ENCODE peak calls at places on chromosomes 6 and 20, in five cellular contexts. I, V, D, Y and G are unnamed samples.

GRCh38 chr20:44970243-44970757 is 4.0 kb downstream of the STK4 start:
- DNase-seq in I (no peak), D (no peak), V (peak; percentile 24), Y (no peak), G (no peak)

GRCh38 chr6:105780146-105780860 is 305.8 kb upstream of the PRDM1 start:
- DNase-seq in V (peak; percentile 73), D (no peak), I (no peak), Y (no peak), G (no peak)

GRCh38 chr20:32289661-32290431 is 12.4 kb downstream of the KIF3B start:
- DNase-seq in Y (no peak), D (peak; percentile 85), I (peak; percentile 46), V (no peak), G (peak; percentile 27)

GRCh38 chr6:1724124-1724523 is 114.4 kb downstream of the FOXC1 start:
- DNase-seq in V (no peak), I (no peak), D (no peak), Y (no peak), G (no peak)

GRCh38 chr20:2468581-2469407 is 1.8 kb downstream of the SNRPB start:
- DNase-seq in D (no peak), Y (no peak), I (no peak), V (peak; percentile 29), G (no peak)

GRCh38 chr6:14658909-14659561 is 541.5 kb downstream of the CD83 start:
- DNase-seq in D (peak; percentile 38), Y (no peak), V (peak; percentile 83), I (no peak), G (no peak)

GRCh38 chr6:161684721-161685120 is 410.9 kb upstream of the AGPAT4 start:
- DNase-seq in V (no peak), Y (no peak), I (no peak), D (no peak), G (no peak)

GRCh38 chr20:46552460-46553420 is 2.3 kb upstream of the OCSTAMP start:
- DNase-seq in Y (no peak), D (no peak), V (no peak), I (no peak), G (no peak)

GRCh38 chr20:31568041-31568731 is 36.9 kb upstream of the ID1 start:
- DNase-seq in Y (no peak), I (no peak), V (peak; percentile 36), D (no peak), G (no peak)

GRCh38 chr6:159267165-159267564 is 98.0 kb downstream of the FNDC1 start:
- DNase-seq in I (no peak), V (no peak), Y (no peak), D (no peak), G (peak; percentile 23)

GRCh38 chr20:17394411-17394810 is 136.8 kb downstream of the BFSP1 start:
- DNase-seq in D (no peak), V (no peak), I (no peak), Y (no peak), G (no peak)

GRCh38 chr6:13472099-13472498 is 15.3 kb downstream of the GFOD1 start:
- DNase-seq in V (peak; percentile 30), Y (no peak), D (no peak), I (no peak), G (no peak)

GRCh38 chr20:57399587-57400261 is 8.5 kb downstream of the RBM38 start:
- DNase-seq in Y (peak; percentile 15), V (peak; percentile 16), D (peak; percentile 41), I (peak; percentile 53), G (no peak)

GRCh38 chr6:56899753-56900152 is 55.2 kb upstream of the BEND6 start:
- DNase-seq in V (no peak), I (no peak), D (no peak), Y (no peak), G (no peak)
- H3K4me3 ChIP-seq in V (no peak overlapping the region), I (no peak overlapping the region), D (no peak overlapping the region), Y (no peak overlapping the region), G (no peak overlapping the region)

GRCh38 chr6:4253604-4254211 is 118.3 kb upstream of the ECI2 start:
- DNase-seq in D (peak; percentile 49), Y (peak; percentile 56), V (peak; percentile 83), I (peak; percentile 32), G (peak; percentile 64)
- TF ChIP-seq POLR2A in D (no peak), Y (no peak), V (no peak), I (no peak), G (no peak)

DNA sequence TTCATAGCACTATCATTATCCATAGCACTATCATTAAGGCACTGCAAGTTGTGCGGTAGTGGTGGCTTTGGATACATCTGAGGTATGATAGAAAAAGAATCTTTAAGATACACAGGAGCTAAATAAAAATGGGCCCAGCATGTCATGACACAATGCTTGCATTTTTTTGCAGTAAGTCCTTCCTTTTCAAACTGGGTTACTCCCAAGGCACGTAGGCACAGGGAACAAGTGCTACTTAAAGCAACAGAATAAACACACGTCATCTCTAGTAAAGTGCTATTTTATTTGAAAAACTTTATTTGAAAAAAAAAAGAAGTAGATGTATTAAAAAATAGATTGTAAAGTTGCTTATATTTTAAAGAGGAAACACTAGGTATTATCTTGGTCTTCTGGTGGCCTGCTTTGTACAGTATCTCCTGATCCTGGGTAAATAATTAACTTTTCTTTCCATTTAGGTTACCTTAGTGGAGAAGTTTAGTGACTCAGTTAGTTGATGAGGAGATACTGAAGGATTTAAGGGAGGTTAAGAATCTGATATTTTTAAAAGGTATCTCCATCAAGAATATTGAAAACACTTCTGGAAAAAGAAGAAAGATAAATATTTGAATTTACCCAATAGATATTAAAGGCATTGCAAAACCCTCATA is 129.6 kb downstream of the EDN1 start:
- DNase-seq in Y (no peak), D (no peak), V (peak; percentile 20), I (no peak), G (peak; percentile 11)
- H3K4me3 ChIP-seq in Y (no peak overlapping the region), D (no peak overlapping the region), V (no peak overlapping the region), I (no peak overlapping the region), G (no peak overlapping the region)

GRCh38 chr6:113855500-113856010 is 1.6 kb upstream of the MARCKS start:
- DNase-seq in D (no peak), I (no peak), Y (peak; percentile 19), V (peak; percentile 55), G (peak; percentile 16)

GRCh38 chr6:113858067-113858604 is 991 bp downstream of the MARCKS start:
- DNase-seq in I (peak; percentile 46), D (peak; percentile 53), V (peak; percentile 29), Y (peak; percentile 22), G (peak; percentile 49)

GRCh38 chr6:113857565-113858066 is 471 bp downstream of the MARCKS start:
- DNase-seq in Y (no peak), V (no peak), D (peak; percentile 35), I (peak; percentile 25), G (peak; percentile 27)

GRCh38 chr6:113856011-113856551 is 1.1 kb upstream of the MARCKS start:
- DNase-seq in D (peak; percentile 43), I (peak; percentile 29), V (peak; percentile 66), Y (no peak), G (peak; percentile 9)

GRCh38 chr6:113856571-113857564 is at the start of gene MARCKS:
- DNase-seq in Y (peak; percentile 65), D (peak; percentile 92), V (peak; percentile 92), I (peak; percentile 85), G (peak; percentile 81)
- TF ChIP-seq POLR2A in Y (no peak), D (peak; percentile 95), V (peak; percentile 82), I (no peak), G (peak; percentile 82)

GRCh38 chr6:32444433-32444832 is 4.7 kb downstream of the HLA-DRA start:
- DNase-seq in D (no peak), I (no peak), Y (no peak), V (no peak), G (no peak)
- H3K4me3 ChIP-seq in D (no peak overlapping the region), I (no peak overlapping the region), Y (no peak overlapping the region), V (no peak overlapping the region), G (no peak overlapping the region)

DNA sequence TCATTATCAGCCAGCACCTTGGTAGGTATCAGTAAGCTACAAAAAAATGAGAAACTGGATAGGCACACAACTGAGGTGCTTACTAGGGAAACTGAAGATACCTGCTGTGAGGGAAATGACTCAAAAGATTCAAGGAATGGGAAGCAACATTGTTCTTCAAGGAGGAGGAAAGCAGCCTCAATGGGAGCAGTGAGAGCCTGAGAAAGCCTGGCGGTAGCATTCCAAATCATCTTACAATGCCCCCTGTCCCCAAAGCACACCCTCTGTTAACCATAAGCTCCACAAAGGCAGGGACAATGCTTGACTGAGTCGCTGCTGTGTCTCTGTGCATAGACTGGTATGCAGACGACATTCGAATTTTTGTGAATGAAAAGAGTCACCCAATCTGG is 10.6 kb downstream of the PKHD1 start:
- DNase-seq in Y (no peak), V (no peak), D (no peak), I (no peak), G (no peak)
- TF ChIP-seq POLR2A in Y (no peak), V (no peak), D (no peak), I (no peak), G (no peak)

DNA sequence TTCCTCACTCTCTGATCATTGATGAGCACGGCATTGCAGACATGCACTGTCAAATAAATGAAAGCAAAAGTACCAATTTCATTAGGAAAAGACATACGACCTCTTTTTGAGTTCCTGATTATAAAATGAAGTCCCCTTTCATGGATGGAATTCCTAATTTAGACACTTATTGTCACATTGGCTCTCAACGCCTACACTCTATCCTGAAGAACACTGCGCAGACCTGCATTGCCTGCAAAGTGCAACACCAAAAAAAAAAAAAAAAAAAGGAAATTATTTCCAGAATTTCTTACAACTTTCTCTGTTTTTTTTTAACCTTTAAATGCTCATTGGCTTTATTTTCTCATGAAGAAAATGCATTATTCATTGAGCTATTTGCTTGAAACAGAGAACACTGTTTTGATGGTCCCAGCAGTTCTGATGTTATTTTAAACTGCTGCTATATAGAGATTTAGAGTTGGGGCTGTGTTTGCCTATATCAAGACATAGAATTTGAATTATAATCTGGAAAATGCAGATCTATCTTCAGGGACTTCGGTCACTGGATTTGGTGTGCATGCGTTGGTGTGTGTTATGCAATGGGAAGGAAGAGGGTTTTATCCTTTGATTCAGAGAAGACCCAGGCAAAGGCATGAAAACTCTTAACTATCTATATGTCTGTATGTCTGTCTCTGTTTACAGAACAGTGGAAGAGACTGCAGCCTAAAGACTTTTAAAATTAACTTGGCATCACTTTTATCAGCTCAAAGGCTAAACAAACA is 1.8 kb downstream of the ADGRB3 start:
- DNase-seq in I (no peak), V (no peak), Y (no peak), D (no peak), G (no peak)
- H3K4me3 ChIP-seq in I (peak overlapping the region; percentile 69), V (no peak overlapping the region), Y (peak overlapping the region; percentile 74), D (no peak overlapping the region), G (no peak overlapping the region)

GRCh38 chr6:4908062-4908461 is 95.8 kb downstream of the RPP40 start:
- DNase-seq in Y (no peak), I (no peak), D (no peak), V (no peak), G (no peak)
- TF ChIP-seq POLR2A in Y (no peak), I (no peak), D (no peak), V (no peak), G (no peak)

GRCh38 chr20:20207291-20207690 is 155.0 kb downstream of the CFAP61 start:
- DNase-seq in V (no peak), Y (no peak), I (no peak), D (no peak), G (no peak)
- H3K4me3 ChIP-seq in V (no peak overlapping the region), Y (no peak overlapping the region), I (no peak overlapping the region), D (no peak overlapping the region), G (no peak overlapping the region)